ENCODE peak calls at places on chromosomes 4 and X, in ten cellular contexts. One of them, this sample, is unnamed.

GRCh38 chrX:107713205-107714195 is 62.1 kb downstream of the TSC22D3 start:
- DNase-seq in esophagus muscularis mucosa: no peak
- DNase-seq in pancreas: no peak
- DNase-seq in BE2C: no peak
- DNase-seq in AG04450: no peak
- DNase-seq in ovary: peak
- DNase-seq in fibroblast of mammary gland: peak
- DNase-seq in body of pancreas: no peak
- DNase-seq in AG09309: no peak
- DNase-seq in cardiac muscle cell: peak
- DNase-seq in this sample: no peak

GRCh38 chrX:27966955-27967354 is 14.3 kb downstream of the DCAF8L1 start:
- DNase-seq in esophagus muscularis mucosa: no peak
- DNase-seq in pancreas: no peak
- DNase-seq in AG04450: peak
- DNase-seq in fibroblast of mammary gland: peak
- DNase-seq in body of pancreas: peak
- DNase-seq in cardiac muscle cell: peak
- DNase-seq in AG09309: no peak
- DNase-seq in BE2C: no peak
- DNase-seq in ovary: no peak
- DNase-seq in this sample: no peak

GRCh38 chr4:155674669-155675071 is 8.0 kb downstream of the GUCY1A1 start:
- DNase-seq in cardiac muscle cell: no peak
- DNase-seq in pancreas: no peak
- DNase-seq in body of pancreas: no peak
- DNase-seq in BE2C: no peak
- DNase-seq in ovary: no peak
- DNase-seq in AG09309: no peak
- DNase-seq in AG04450: no peak
- DNase-seq in fibroblast of mammary gland: no peak
- DNase-seq in esophagus muscularis mucosa: no peak
- DNase-seq in this sample: no peak

GRCh38 chrX:70292788-70293187 is 2.9 kb downstream of the KIF4A start:
- DNase-seq in cardiac muscle cell: peak
- DNase-seq in AG09309: no peak
- DNase-seq in esophagus muscularis mucosa: no peak
- DNase-seq in pancreas: no peak
- DNase-seq in BE2C: no peak
- DNase-seq in ovary: no peak
- DNase-seq in body of pancreas: no peak
- DNase-seq in AG04450: no peak
- DNase-seq in fibroblast of mammary gland: no peak
- DNase-seq in this sample: no peak

GRCh38 chr4:148355442-148356123 is 86.6 kb downstream of the NR3C2 start:
- DNase-seq in cardiac muscle cell: no peak
- DNase-seq in AG09309: no peak
- DNase-seq in fibroblast of mammary gland: no peak
- DNase-seq in esophagus muscularis mucosa: no peak
- DNase-seq in ovary: no peak
- DNase-seq in AG04450: no peak
- DNase-seq in body of pancreas: no peak
- DNase-seq in BE2C: no peak
- DNase-seq in pancreas: no peak
- DNase-seq in this sample: no peak

GRCh38 chr4:151114986-151115385 is 15.6 kb downstream of the RPS3A start:
- DNase-seq in body of pancreas: no peak
- DNase-seq in pancreas: no peak
- DNase-seq in esophagus muscularis mucosa: no peak
- DNase-seq in ovary: no peak
- DNase-seq in AG09309: no peak
- DNase-seq in cardiac muscle cell: peak
- DNase-seq in BE2C: no peak
- DNase-seq in fibroblast of mammary gland: peak
- DNase-seq in AG04450: no peak
- DNase-seq in this sample: no peak

GRCh38 chr4:163603246-163603645 is 108.8 kb downstream of the TMA16 start:
- DNase-seq in cardiac muscle cell: no peak
- DNase-seq in BE2C: no peak
- DNase-seq in ovary: no peak
- DNase-seq in fibroblast of mammary gland: no peak
- DNase-seq in pancreas: no peak
- DNase-seq in body of pancreas: no peak
- DNase-seq in AG04450: no peak
- DNase-seq in AG09309: no peak
- DNase-seq in esophagus muscularis mucosa: no peak
- DNase-seq in this sample: no peak

GRCh38 chr4:104093247-104093646 is 373.5 kb upstream of the TACR3 start:
- DNase-seq in BE2C: no peak
- DNase-seq in AG04450: no peak
- DNase-seq in ovary: no peak
- DNase-seq in esophagus muscularis mucosa: no peak
- DNase-seq in AG09309: no peak
- DNase-seq in cardiac muscle cell: no peak
- DNase-seq in pancreas: no peak
- DNase-seq in body of pancreas: no peak
- DNase-seq in fibroblast of mammary gland: no peak
- DNase-seq in this sample: no peak

GRCh38 chr4:135184715-135185114 is 983.1 kb upstream of the PABPC4L start:
- DNase-seq in cardiac muscle cell: no peak
- DNase-seq in ovary: no peak
- DNase-seq in fibroblast of mammary gland: no peak
- DNase-seq in pancreas: no peak
- DNase-seq in esophagus muscularis mucosa: no peak
- DNase-seq in body of pancreas: no peak
- DNase-seq in AG09309: no peak
- DNase-seq in BE2C: no peak
- DNase-seq in AG04450: no peak
- DNase-seq in this sample: no peak

GRCh38 chrX:618761-619450 is 11.7 kb upstream of the SHOX start:
- DNase-seq in BE2C: no peak
- DNase-seq in pancreas: no peak
- DNase-seq in body of pancreas: no peak
- DNase-seq in AG09309: no peak
- DNase-seq in AG04450: no peak
- DNase-seq in cardiac muscle cell: no peak
- DNase-seq in ovary: no peak
- DNase-seq in esophagus muscularis mucosa: peak
- DNase-seq in fibroblast of mammary gland: no peak
- DNase-seq in this sample: peak

GRCh38 chr4:137609693-137610450 is 77.6 kb upstream of the PCDH18 start:
- DNase-seq in cardiac muscle cell: peak
- DNase-seq in pancreas: no peak
- DNase-seq in BE2C: no peak
- DNase-seq in body of pancreas: no peak
- DNase-seq in esophagus muscularis mucosa: no peak
- DNase-seq in ovary: no peak
- DNase-seq in fibroblast of mammary gland: peak
- DNase-seq in AG09309: peak
- DNase-seq in AG04450: peak
- DNase-seq in this sample: no peak

GRCh38 chr4:680091-680490 is 5.7 kb downstream of the MYL5 start:
- DNase-seq in body of pancreas: no peak
- DNase-seq in BE2C: no peak
- DNase-seq in AG09309: no peak
- DNase-seq in AG04450: no peak
- DNase-seq in esophagus muscularis mucosa: no peak
- DNase-seq in cardiac muscle cell: no peak
- DNase-seq in ovary: no peak
- DNase-seq in pancreas: peak
- DNase-seq in fibroblast of mammary gland: no peak
- DNase-seq in this sample: no peak

GRCh38 chr4:109701566-109702399 is 1.5 kb downstream of the CASP6 start:
- DNase-seq in fibroblast of mammary gland: no peak
- DNase-seq in BE2C: no peak
- DNase-seq in body of pancreas: no peak
- DNase-seq in ovary: no peak
- DNase-seq in AG09309: no peak
- DNase-seq in cardiac muscle cell: peak
- DNase-seq in esophagus muscularis mucosa: no peak
- DNase-seq in AG04450: no peak
- DNase-seq in pancreas: no peak
- DNase-seq in this sample: no peak

GRCh38 chr4:12852338-12853307 is 631.5 kb downstream of the RAB28 start:
- DNase-seq in cardiac muscle cell: peak
- DNase-seq in AG04450: peak
- DNase-seq in AG09309: peak
- DNase-seq in ovary: no peak
- DNase-seq in pancreas: no peak
- DNase-seq in fibroblast of mammary gland: peak
- DNase-seq in BE2C: no peak
- DNase-seq in esophagus muscularis mucosa: no peak
- DNase-seq in body of pancreas: peak
- DNase-seq in this sample: no peak
- TF ChIP-seq CTCF in cardiac muscle cell: peak
- TF ChIP-seq CTCF in AG04450: peak
- TF ChIP-seq CTCF in AG09309: peak
- TF ChIP-seq CTCF in ovary: peak
- TF ChIP-seq CTCF in pancreas: peak
- TF ChIP-seq CTCF in fibroblast of mammary gland: peak
- TF ChIP-seq CTCF in BE2C: peak
- TF ChIP-seq CTCF in esophagus muscularis mucosa: peak
- TF ChIP-seq CTCF in body of pancreas: peak
- TF ChIP-seq CTCF in this sample: no peak

DNA sequence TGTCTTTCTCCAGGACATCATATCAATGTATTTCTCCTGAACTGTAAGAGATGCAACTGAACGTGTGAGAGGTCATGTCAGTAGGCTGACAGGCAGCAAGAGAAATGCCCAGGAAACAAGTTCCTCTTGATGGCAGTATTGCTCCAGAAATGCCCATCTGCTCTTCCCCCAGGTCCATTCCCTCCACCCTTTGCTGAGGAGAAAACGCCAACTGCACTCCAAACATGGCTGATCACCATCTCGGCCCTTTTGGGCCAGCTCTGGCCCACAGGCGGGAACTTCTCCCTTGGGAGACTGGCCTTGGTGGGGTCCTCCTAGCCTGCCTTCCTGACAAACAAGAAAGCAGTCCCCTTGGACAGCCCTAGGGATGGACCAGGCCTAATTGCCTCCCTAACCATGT is 276.5 kb upstream of the AGTR2 start:
- DNase-seq in body of pancreas: peak
- DNase-seq in AG09309: peak
- DNase-seq in AG04450: no peak
- DNase-seq in BE2C: peak
- DNase-seq in ovary: no peak
- DNase-seq in pancreas: no peak
- DNase-seq in cardiac muscle cell: peak
- DNase-seq in esophagus muscularis mucosa: no peak
- DNase-seq in fibroblast of mammary gland: peak
- DNase-seq in this sample: no peak
- H3K4me3 ChIP-seq in body of pancreas: no peak
- H3K4me3 ChIP-seq in AG09309: no peak
- H3K4me3 ChIP-seq in AG04450: no peak
- H3K4me3 ChIP-seq in BE2C: no peak
- H3K4me3 ChIP-seq in ovary: no peak
- H3K4me3 ChIP-seq in pancreas: no peak
- H3K4me3 ChIP-seq in cardiac muscle cell: no peak
- H3K4me3 ChIP-seq in esophagus muscularis mucosa: no peak
- H3K4me3 ChIP-seq in fibroblast of mammary gland: no peak
- H3K4me3 ChIP-seq in this sample: no peak

DNA sequence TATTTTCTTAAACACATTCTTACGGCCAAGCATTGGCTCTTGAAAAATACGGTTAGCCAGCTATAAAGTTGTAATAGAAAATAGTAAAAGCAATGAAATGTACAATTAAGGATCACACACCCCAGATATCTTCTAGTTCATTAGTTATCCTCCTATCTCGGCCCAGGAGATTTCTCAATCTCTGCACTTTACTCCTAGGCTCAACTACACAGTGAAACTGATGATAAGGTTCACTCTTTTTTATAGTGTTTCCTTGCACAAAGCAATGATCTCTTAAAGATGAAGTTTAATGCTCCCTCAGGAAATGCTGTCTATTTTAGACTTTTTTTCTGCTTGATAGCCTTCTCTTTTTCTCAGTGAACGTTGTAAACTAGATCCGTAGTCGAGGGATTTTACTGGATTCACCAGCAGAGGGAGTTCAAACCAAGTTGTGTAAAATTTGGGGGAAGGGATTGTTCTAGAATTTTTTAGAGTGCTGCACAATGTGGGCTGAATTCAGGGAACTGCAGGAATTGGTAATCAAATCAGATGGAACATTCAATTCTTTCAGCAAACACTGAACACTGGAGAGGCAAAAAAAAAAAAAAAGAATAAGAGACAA is 269.5 kb downstream of the GBA3 start:
- DNase-seq in AG04450: no peak
- DNase-seq in BE2C: no peak
- DNase-seq in body of pancreas: no peak
- DNase-seq in fibroblast of mammary gland: peak
- DNase-seq in pancreas: no peak
- DNase-seq in ovary: no peak
- DNase-seq in cardiac muscle cell: peak
- DNase-seq in esophagus muscularis mucosa: no peak
- DNase-seq in AG09309: no peak
- DNase-seq in this sample: no peak
- TF ChIP-seq CTCF in AG04450: peak
- TF ChIP-seq CTCF in BE2C: peak
- TF ChIP-seq CTCF in body of pancreas: peak
- TF ChIP-seq CTCF in fibroblast of mammary gland: peak
- TF ChIP-seq CTCF in pancreas: peak
- TF ChIP-seq CTCF in ovary: no peak
- TF ChIP-seq CTCF in cardiac muscle cell: peak
- TF ChIP-seq CTCF in esophagus muscularis mucosa: no peak
- TF ChIP-seq CTCF in AG09309: peak
- TF ChIP-seq CTCF in this sample: no peak

GRCh38 chr4:40292313-40292759 is 42.8 kb upstream of the CHRNA9 start:
- DNase-seq in AG04450: no peak
- DNase-seq in cardiac muscle cell: peak
- DNase-seq in fibroblast of mammary gland: peak
- DNase-seq in BE2C: no peak
- DNase-seq in AG09309: no peak
- DNase-seq in esophagus muscularis mucosa: no peak
- DNase-seq in pancreas: no peak
- DNase-seq in ovary: no peak
- DNase-seq in body of pancreas: no peak
- DNase-seq in this sample: no peak

GRCh38 chr4:40288547-40288946 is 46.6 kb upstream of the CHRNA9 start:
- DNase-seq in fibroblast of mammary gland: no peak
- DNase-seq in body of pancreas: no peak
- DNase-seq in esophagus muscularis mucosa: no peak
- DNase-seq in pancreas: no peak
- DNase-seq in cardiac muscle cell: no peak
- DNase-seq in AG04450: no peak
- DNase-seq in AG09309: no peak
- DNase-seq in BE2C: no peak
- DNase-seq in ovary: no peak
- DNase-seq in this sample: no peak

GRCh38 chr4:40283968-40284367 is 51.2 kb upstream of the CHRNA9 start:
- DNase-seq in ovary: no peak
- DNase-seq in BE2C: no peak
- DNase-seq in esophagus muscularis mucosa: no peak
- DNase-seq in body of pancreas: no peak
- DNase-seq in AG04450: no peak
- DNase-seq in AG09309: no peak
- DNase-seq in pancreas: no peak
- DNase-seq in cardiac muscle cell: no peak
- DNase-seq in fibroblast of mammary gland: peak
- DNase-seq in this sample: no peak

GRCh38 chr4:40294339-40294738 is 40.8 kb upstream of the CHRNA9 start:
- DNase-seq in body of pancreas: no peak
- DNase-seq in BE2C: no peak
- DNase-seq in AG09309: no peak
- DNase-seq in esophagus muscularis mucosa: no peak
- DNase-seq in AG04450: no peak
- DNase-seq in ovary: no peak
- DNase-seq in pancreas: no peak
- DNase-seq in fibroblast of mammary gland: no peak
- DNase-seq in cardiac muscle cell: no peak
- DNase-seq in this sample: no peak

GRCh38 chr4:40289366-40290188 is 45.6 kb upstream of the CHRNA9 start:
- DNase-seq in cardiac muscle cell: no peak
- DNase-seq in fibroblast of mammary gland: peak
- DNase-seq in pancreas: no peak
- DNase-seq in BE2C: no peak
- DNase-seq in AG09309: no peak
- DNase-seq in AG04450: no peak
- DNase-seq in body of pancreas: no peak
- DNase-seq in ovary: no peak
- DNase-seq in esophagus muscularis mucosa: no peak
- DNase-seq in this sample: no peak
- H3K4me3 ChIP-seq in cardiac muscle cell: no peak
- H3K4me3 ChIP-seq in fibroblast of mammary gland: no peak
- H3K4me3 ChIP-seq in pancreas: no peak
- H3K4me3 ChIP-seq in BE2C: no peak
- H3K4me3 ChIP-seq in AG09309: no peak
- H3K4me3 ChIP-seq in AG04450: no peak
- H3K4me3 ChIP-seq in body of pancreas: no peak
- H3K4me3 ChIP-seq in ovary: no peak
- H3K4me3 ChIP-seq in esophagus muscularis mucosa: no peak
- H3K4me3 ChIP-seq in this sample: no peak